ENCODE peak calls at places on chromosomes 4 and X, in five cellular contexts. H is body of pancreas, G is pons, A is NT2/D1, P is T-helper 2 cell. C is an unnamed sample.

GRCh38 chr4:118772149-118773081 is 63.5 kb downstream of the SEC24D start:
- DNase-seq in G (peak; percentile 75), P (peak; percentile 56), A (peak; percentile 5), H (no peak), C (peak; percentile 70)

GRCh38 chrX:136627381-136627780 is 20.6 kb upstream of the CD40LG start:
- DNase-seq in G (no peak), P (peak; percentile 76), H (no peak), A (no peak), C (no peak)

GRCh38 chr4:98781641-98782348 is 123.4 kb upstream of the TSPAN5 start:
- DNase-seq in H (no peak), A (no peak), G (no peak), P (no peak), C (no peak)

GRCh38 chr4:173794662-173795061 is 264.6 kb upstream of the HAND2 start:
- DNase-seq in H (no peak), G (no peak), P (no peak), A (no peak), C (peak; percentile 85)

GRCh38 chr4:21304061-21304541 is 603.8 kb downstream of the PACRGL start:
- DNase-seq in A (peak; percentile 38), G (no peak), H (peak; percentile 7), P (no peak), C (no peak)

GRCh38 chrX:24190500-24191156 is 41.1 kb downstream of the ZFX start:
- DNase-seq in A (no peak), H (peak; percentile 51), P (no peak), G (no peak), C (peak; percentile 71)

GRCh38 chr4:146076081-146076480 is 99.4 kb upstream of the LSM6 start:
- DNase-seq in H (no peak), P (no peak), A (no peak), G (no peak), C (no peak)

GRCh38 chr4:139986621-139987510 is 167.1 kb downstream of the MAML3 start:
- DNase-seq in A (no peak), G (no peak), H (no peak), P (no peak), C (peak; percentile 28)

GRCh38 chr4:110487873-110488272 is 11.9 kb downstream of the ENPEP start:
- DNase-seq in G (no peak), P (peak; percentile 15), H (no peak), A (peak; percentile 49), C (no peak)

GRCh38 chrX:45771560-45772340 is 571.1 kb upstream of the DIPK2B start:
- DNase-seq in H (no peak), G (no peak), A (no peak), P (peak; percentile 89), C (peak; percentile 80)

GRCh38 chr4:152243890-152244595 is 291.8 kb downstream of the FBXW7 start:
- DNase-seq in A (no peak), P (no peak), G (no peak), H (no peak), C (no peak)

GRCh38 chr4:30956891-30957290 is 236.7 kb downstream of the PCDH7 start:
- DNase-seq in H (no peak), P (no peak), G (no peak), A (no peak), C (no peak)

GRCh38 chrX:103585421-103586313 is at the start of gene TCEAL4:
- DNase-seq in H (peak; percentile 73), G (peak; percentile 35), P (no peak), A (peak; percentile 15), C (no peak)

GRCh38 chrX:148620023-148620422 is 119.6 kb downstream of the AFF2 start:
- DNase-seq in H (no peak), G (no peak), A (no peak), P (no peak), C (no peak)

GRCh38 chr4:76585897-76586360 is 150.9 kb downstream of the SHROOM3 start:
- DNase-seq in P (peak; percentile 16), H (peak; percentile 96), G (peak; percentile 21), A (no peak), C (no peak)

GRCh38 chrX:56232221-56233082 is at the start of gene KLF8:
- DNase-seq in H (peak; percentile 71), A (peak; percentile 43), G (no peak), P (peak; percentile 39), C (no peak)

GRCh38 chr4:8639777-8640720 is 47.5 kb downstream of the CPZ start:
- DNase-seq in G (no peak), A (no peak), P (no peak), H (no peak), C (no peak)

GRCh38 chrX:103817502-103817901 is 14.6 kb downstream of the RAB9B start:
- DNase-seq in G (peak; percentile 60), A (no peak), P (peak; percentile 49), H (no peak), C (peak; percentile 42)

GRCh38 chr4:3445111-3445820 is 3.5 kb downstream of the HGFAC start:
- DNase-seq in H (no peak), A (no peak), G (no peak), P (no peak), C (no peak)

GRCh38 chrX:337331-337831 is 18.8 kb upstream of the GTPBP6 start:
- DNase-seq in G (no peak), A (no peak), P (no peak), H (no peak), C (no peak)

GRCh38 chr4:143375326-143376073 is 38.8 kb downstream of the GAB1 start:
- DNase-seq in H (peak; percentile 24), P (peak; percentile 35), A (no peak), G (peak; percentile 92), C (no peak)

GRCh38 chr4:52585379-52585778 is 73.7 kb downstream of the USP46 start:
- DNase-seq in P (no peak), H (no peak), G (no peak), A (no peak), C (no peak)

GRCh38 chrX:40373641-40374040 is 207.1 kb upstream of the ATP6AP2 start:
- DNase-seq in H (no peak), G (no peak), P (no peak), A (no peak), C (no peak)

GRCh38 chrX:33379839-33380238 is 168.5 kb upstream of the DMD start:
- DNase-seq in A (no peak), H (no peak), G (no peak), P (no peak), C (no peak)

GRCh38 chr4:139633661-139634060 is 32.0 kb upstream of the MGST2 start:
- DNase-seq in H (peak; percentile 56), P (no peak), G (peak; percentile 54), A (no peak), C (peak; percentile 20)

GRCh38 chr4:98994474-98995182 is 893 bp upstream of the METAP1 start:
- DNase-seq in A (no peak), H (no peak), P (no peak), G (no peak), C (peak; percentile 8)

GRCh38 chr4:154660052-154660451 is 47.6 kb upstream of the FGG start:
- DNase-seq in H (peak; percentile 66), G (no peak), P (no peak), A (no peak), C (no peak)

GRCh38 chr4:153393397-153393796 is 48.9 kb downstream of the MND1 start:
- DNase-seq in A (no peak), H (no peak), G (no peak), P (no peak), C (peak; percentile 85)

GRCh38 chrX:42117318-42117717 is 194.0 kb upstream of the CASK start:
- DNase-seq in A (no peak), H (no peak), P (no peak), G (no peak), C (no peak)

GRCh38 chr4:140081582-140082398 is 72.2 kb downstream of the MAML3 start:
- DNase-seq in H (no peak), P (no peak), A (no peak), G (no peak), C (no peak)

GRCh38 chr4:1503583-1504471 is 97.6 kb upstream of the NKX1-1 start:
- DNase-seq in P (no peak), G (no peak), A (no peak), H (peak; percentile 2), C (no peak)

GRCh38 chr4:118775405-118775804 is 60.5 kb downstream of the SEC24D start:
- DNase-seq in A (no peak), P (no peak), H (no peak), G (no peak), C (no peak)

GRCh38 chrX:39261446-39262147 is 460.3 kb downstream of the MID1IP1 start:
- DNase-seq in P (peak; percentile 48), G (peak; percentile 65), A (peak; percentile 36), H (no peak), C (no peak)

GRCh38 chr4:136748777-136749176 is 783.5 kb downstream of the PCDH18 start:
- DNase-seq in H (no peak), G (no peak), P (no peak), A (no peak), C (peak; percentile 47)

GRCh38 chr4:149631629-149632028 is 184.0 kb downstream of the IQCM start:
- DNase-seq in G (no peak), H (no peak), P (no peak), A (no peak), C (no peak)

GRCh38 chr4:1470393-1470670 is 64.1 kb upstream of the NKX1-1 start:
- DNase-seq in H (no peak), P (no peak), G (no peak), A (no peak), C (no peak)

GRCh38 chr4:10112658-10113284 is 3.8 kb downstream of the WDR1 start:
- DNase-seq in A (no peak), H (no peak), G (no peak), P (no peak), C (no peak)

C was measured in IMR-90.